ENCODE peak calls at places on chromosomes 12 and 14, in six cellular contexts. B is HCEC 1CT; E is stimulated activated naive CD8-positive, alpha-beta T cell treated with anti-CD3 and anti-CD28 coated beads, Interleukin-15, Interleukin-2, amounts not matched to agents 100 U/mL and 50 U/mL, for 24 hours; M is pancreas; D is T-helper 17 cell; K is stimulated activated CD4-positive, alpha-beta T cell treated with anti-CD3 and anti-CD28 coated beads, Interleukin-15, amount 100 ng/mL, for 1 hour. P is an unnamed sample.

GRCh38 chr12:57128519-57129247 is 400 bp downstream of the LRP1 start:
- DNase-seq in K (no peak), M (no peak), D (no peak), B (no peak), E (no peak), P (no peak)

GRCh38 chr12:122865268-122866231 is 30.3 kb downstream of the HIP1R start:
- DNase-seq in B (no peak), E (no peak), M (peak; percentile 80), K (no peak), D (no peak), P (peak; percentile 96)

GRCh38 chr12:106114084-106115068 is 24.4 kb downstream of the NUAK1 start:
- DNase-seq in E (no peak), M (no peak), D (no peak), B (no peak), K (no peak), P (peak; percentile 55)

GRCh38 chr12:124480469-124481256 is 86.7 kb downstream of the NCOR2 start:
- DNase-seq in E (peak; percentile 50), B (no peak), D (no peak), M (peak; percentile 67), K (no peak), P (no peak)

GRCh38 chr12:31362115-31362758 is 36.3 kb upstream of the SINHCAF start:
- DNase-seq in D (no peak), E (peak; percentile 10), B (no peak), K (no peak), M (no peak), P (no peak)

GRCh38 chr14:24436355-24437019 is 6.1 kb downstream of the SDR39U1 start:
- DNase-seq in B (peak; percentile 84), D (no peak), E (peak; percentile 39), M (no peak), K (no peak), P (no peak)

GRCh38 chr14:63922696-63923421 is 70.1 kb downstream of the SYNE2 start:
- DNase-seq in E (no peak), B (peak; percentile 32), M (no peak), D (no peak), K (no peak), P (no peak)

GRCh38 chr14:45133683-45134050 is 614 bp downstream of the FKBP3 start:
- DNase-seq in B (no peak), D (no peak), K (no peak), E (no peak), M (no peak), P (no peak)

GRCh38 chr14:60893916-60894315 is 87.0 kb downstream of the TRMT5 start:
- DNase-seq in K (no peak), D (no peak), M (no peak), B (no peak), E (no peak), P (no peak)

GRCh38 chr12:47041327-47041726 is 38.1 kb upstream of the PCED1B start:
- DNase-seq in E (no peak), M (no peak), K (no peak), D (no peak), B (no peak), P (no peak)

GRCh38 chr12:131908082-131908715 is 13.8 kb downstream of the ULK1 start:
- DNase-seq in D (no peak), B (no peak), K (no peak), M (no peak), E (no peak), P (no peak)

P was measured in left lobe of liver.